ENCODE peak calls at places on chromosomes 4 and X, in four cellular contexts. R is ovary, G is cardiac fibroblast, W is fibroblast of the aortic adventitia. X is an unnamed sample.

GRCh38 chr4:173489514-173489913 is 40.5 kb downstream of the HAND2 start:
- DNase-seq in R (no peak), G (peak; percentile 72), W (peak; percentile 90), X (peak; percentile 93)

GRCh38 chr4:54553001-54553400 is 104.8 kb upstream of the KIT start:
- DNase-seq in R (no peak), G (no peak), W (no peak), X (no peak)

GRCh38 chr4:67727124-67727850 is 26.3 kb upstream of the UBA6 start:
- DNase-seq in R (no peak), G (peak; percentile 69), W (peak; percentile 61), X (peak; percentile 26)

GRCh38 chr4:17024430-17024829 is 126.0 kb upstream of the LDB2 start:
- DNase-seq in R (no peak), G (peak; percentile 46), W (peak; percentile 43), X (no peak)

GRCh38 chr4:144564358-144564757 is 81.6 kb upstream of the HHIP start:
- DNase-seq in R (no peak), G (peak; percentile 38), W (peak; percentile 10), X (no peak)

GRCh38 chr4:87375719-87376291 is 15.2 kb downstream of the HSD17B11 start:
- DNase-seq in R (peak; percentile 37), G (peak; percentile 93), W (peak; percentile 94), X (peak; percentile 29)

GRCh38 chr4:121711263-121712000 is 14.7 kb upstream of the ANXA5 start:
- DNase-seq in R (peak; percentile 90), G (peak; percentile 96), W (peak; percentile 95), X (peak; percentile 80)

GRCh38 chr4:20252656-20253271 is 1.1 kb downstream of the SLIT2 start:
- DNase-seq in R (peak; percentile 26), G (peak; percentile 53), W (peak; percentile 58), X (no peak)

GRCh38 chr4:14289708-14290107 is 662.2 kb upstream of the BOD1L1 start:
- DNase-seq in R (no peak), G (no peak), W (peak; percentile 47), X (no peak)

GRCh38 chrX:39418936-39419659 is 617.8 kb downstream of the MID1IP1 start:
- DNase-seq in R (peak; percentile 86), G (peak; percentile 7), W (no peak), X (no peak)

GRCh38 chrX:119391279-119391678 is 7.9 kb upstream of the SLC25A43 start:
- DNase-seq in R (no peak), G (peak; percentile 54), W (peak; percentile 51), X (no peak)

GRCh38 chrX:14377427-14377826 is 151.9 kb upstream of the GLRA2 start:
- DNase-seq in R (no peak), G (no peak), W (no peak), X (no peak)

GRCh38 chrX:153885208-153885787 is 675 bp downstream of the L1CAM start:
- DNase-seq in R (no peak), G (no peak), W (no peak), X (no peak)

GRCh38 chr4:5750052-5750950 is 39.3 kb downstream of the EVC start:
- DNase-seq in R (no peak), G (peak; percentile 72), W (peak; percentile 66), X (peak; percentile 56)

GRCh38 chrX:2336181-2336580 is 164.6 kb downstream of the DHRSX start:
- DNase-seq in R (no peak), G (no peak), W (no peak), X (no peak)
- H3K4me3 ChIP-seq in R (no peak overlapping the region), G (no peak overlapping the region), W (no peak overlapping the region), X (no peak overlapping the region)

GRCh38 chrX:131704136-131704695 is 160.3 kb downstream of the OR13H1 start:
- DNase-seq in R (peak; percentile 97), G (no peak), W (peak; percentile 96), X (peak; percentile 29)
- H3K4me3 ChIP-seq in R (peak overlapping the region; percentile 36), G (no peak overlapping the region), W (peak overlapping the region; percentile 68), X (peak overlapping the region; percentile 53)

GRCh38 chr4:10459305-10459704 is 2.1 kb upstream of the ZNF518B start:
- DNase-seq in R (no peak), G (no peak), W (no peak), X (no peak)

GRCh38 chr4:10460313-10461047 is 3.3 kb upstream of the ZNF518B start:
- DNase-seq in R (no peak), G (no peak), W (no peak), X (no peak)

GRCh38 chr4:10462876-10463275 is 5.7 kb upstream of the ZNF518B start:
- DNase-seq in R (no peak), G (no peak), W (no peak), X (no peak)

GRCh38 chr4:10461091-10461849 is 4.0 kb upstream of the ZNF518B start:
- DNase-seq in R (peak; percentile 33), G (peak; percentile 80), W (peak; percentile 45), X (no peak)

DNA sequence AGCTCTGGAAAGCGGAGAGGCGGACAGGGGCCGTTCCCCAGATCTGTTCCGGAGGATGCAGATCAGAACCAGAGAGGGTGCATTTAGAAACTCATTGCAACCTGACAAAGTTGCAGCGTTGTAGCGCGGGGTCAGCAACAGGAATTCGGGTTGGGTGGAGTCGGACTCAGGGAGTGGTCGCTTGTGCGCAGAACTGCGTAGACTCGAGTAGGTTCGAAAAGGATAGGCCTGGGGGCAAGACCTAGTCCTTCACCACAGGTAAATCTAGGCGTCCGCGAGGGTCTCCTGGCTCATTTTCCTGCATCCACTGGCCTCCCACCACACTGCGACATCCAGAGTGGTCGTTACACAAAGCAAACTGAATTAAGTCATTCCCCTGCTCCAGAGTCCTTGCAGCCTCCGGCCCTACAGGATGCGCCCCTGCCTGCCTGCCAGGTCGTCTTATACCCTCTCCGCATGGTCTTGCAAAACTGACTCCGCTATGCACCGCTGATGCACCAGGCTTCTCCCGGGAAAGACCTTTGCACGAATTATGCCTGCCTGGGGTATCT is 4.7 kb upstream of the ZNF518B start:
- DNase-seq in R (no peak), G (no peak), W (no peak), X (no peak)
- H3K4me3 ChIP-seq in R (no peak overlapping the region), G (peak overlapping the region; percentile 53), W (peak overlapping the region; percentile 57), X (peak overlapping the region; percentile 45)

GRCh38 chrX:26008042-26008441 is 130.1 kb upstream of the MAGEB18 start:
- DNase-seq in R (no peak), G (no peak), W (no peak), X (no peak)

GRCh38 chrX:26007462-26007861 is 130.7 kb upstream of the MAGEB18 start:
- DNase-seq in R (no peak), G (no peak), W (no peak), X (no peak)

GRCh38 chrX:26008691-26009090 is 129.5 kb upstream of the MAGEB18 start:
- DNase-seq in R (no peak), G (no peak), W (no peak), X (no peak)
- H3K4me3 ChIP-seq in R (no peak overlapping the region), G (no peak overlapping the region), W (no peak overlapping the region), X (no peak overlapping the region)

GRCh38 chr4:158789853-158790252 is 21.0 kb downstream of the FNIP2 start:
- DNase-seq in R (no peak), G (no peak), W (no peak), X (no peak)

GRCh38 chr4:158783775-158784174 is 14.9 kb downstream of the FNIP2 start:
- DNase-seq in R (no peak), G (no peak), W (no peak), X (no peak)

GRCh38 chr4:158787718-158788441 is 19.1 kb downstream of the FNIP2 start:
- DNase-seq in R (no peak), G (no peak), W (peak; percentile 69), X (no peak)

GRCh38 chr4:158788608-158789007 is 19.8 kb downstream of the FNIP2 start:
- DNase-seq in R (no peak), G (no peak), W (peak; percentile 47), X (no peak)

GRCh38 chr4:158786155-158786581 is 17.3 kb downstream of the FNIP2 start:
- DNase-seq in R (no peak), G (no peak), W (peak; percentile 61), X (no peak)
- H3K4me3 ChIP-seq in R (no peak overlapping the region), G (no peak overlapping the region), W (no peak overlapping the region), X (no peak overlapping the region)

DNA sequence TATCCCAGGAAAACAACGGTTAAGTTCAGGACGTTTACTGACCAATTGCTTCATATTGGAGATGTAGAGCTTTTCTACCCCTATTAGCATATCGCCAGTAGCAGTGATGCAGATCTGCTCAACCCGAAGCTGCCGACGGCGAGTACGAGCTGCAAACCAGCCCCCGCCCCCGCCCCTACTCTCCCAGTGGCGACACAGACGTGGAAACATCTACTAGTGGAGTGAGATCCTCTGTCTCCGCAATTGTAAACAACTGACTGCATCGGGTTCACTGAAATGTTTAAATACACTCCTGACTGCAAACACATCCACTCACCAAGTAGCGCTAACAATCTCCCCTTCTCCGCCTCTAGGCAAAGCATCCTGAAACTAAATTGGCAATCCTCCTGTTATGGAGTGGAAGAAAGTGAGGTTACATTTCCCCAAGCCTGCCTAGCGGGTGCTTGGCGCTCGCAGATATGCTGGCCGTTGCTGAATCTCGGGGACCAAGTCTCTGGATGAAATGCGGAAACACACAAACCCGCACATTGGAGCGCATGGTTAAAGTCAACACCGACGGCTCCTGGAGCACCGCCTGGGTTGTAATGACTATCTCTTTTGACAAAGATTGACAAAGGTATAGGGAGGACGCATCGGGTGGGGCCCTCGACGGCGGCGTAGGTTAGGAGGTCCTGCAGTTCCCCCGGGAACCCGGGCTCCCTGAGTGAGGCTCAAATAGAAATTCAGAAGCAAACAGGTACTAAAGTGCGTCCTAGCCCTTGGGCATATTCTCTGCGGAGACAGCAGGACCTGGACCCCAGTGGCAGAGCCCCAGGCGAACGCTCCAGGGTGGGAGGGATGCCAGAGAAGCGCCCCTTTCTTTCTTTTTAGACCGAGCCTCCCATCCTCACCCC is 116.9 kb upstream of the TEX13C start:
- DNase-seq in R (no peak), G (no peak), W (no peak), X (no peak)
- H3K4me3 ChIP-seq in R (peak overlapping the region; percentile 1), G (no peak overlapping the region), W (no peak overlapping the region), X (no peak overlapping the region)

DNA sequence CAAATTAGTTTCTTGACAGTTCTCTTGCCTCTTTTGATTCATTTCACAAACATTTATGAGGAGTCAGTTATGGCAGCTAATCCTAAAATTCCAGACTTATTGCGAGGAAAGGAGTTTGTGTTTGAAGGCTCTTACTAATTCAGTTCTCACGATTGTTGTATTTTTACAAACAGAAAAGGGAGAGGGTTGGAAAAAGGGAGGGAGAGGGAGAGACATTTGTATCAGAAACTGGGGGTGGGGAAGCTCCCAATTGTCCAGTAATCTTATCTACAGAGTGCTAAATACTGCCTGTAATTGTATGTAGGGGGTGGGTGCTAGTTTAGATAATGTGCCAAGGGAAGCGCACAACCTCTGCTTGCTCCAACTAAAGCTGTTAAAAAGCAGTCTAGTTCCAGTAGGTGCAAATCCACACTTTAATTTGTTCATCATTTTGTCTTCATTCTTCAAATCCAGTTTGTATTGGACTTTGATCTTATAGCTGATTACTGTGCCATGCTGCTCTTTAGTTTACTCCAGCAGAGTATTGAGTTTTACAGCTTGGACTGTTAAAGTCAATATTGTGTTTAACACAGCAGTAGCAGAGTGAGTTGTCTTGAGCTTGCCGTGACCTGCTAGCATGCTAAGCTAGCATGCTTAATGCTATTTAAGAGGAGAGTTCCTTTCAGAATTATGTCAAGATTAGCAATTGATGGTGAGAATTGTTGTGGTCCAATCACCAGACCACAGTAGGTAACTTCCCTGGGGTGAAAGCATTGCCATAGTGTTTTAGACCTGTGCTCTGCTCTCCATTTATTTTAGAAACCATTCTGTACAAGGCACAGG is 13.9 kb downstream of the FNIP2 start:
- DNase-seq in R (no peak), G (no peak), W (peak; percentile 58), X (no peak)
- H3K4me3 ChIP-seq in R (no peak overlapping the region), G (no peak overlapping the region), W (no peak overlapping the region), X (no peak overlapping the region)

X was measured in retinal pigment epithelial cell.